ENCODE peak calls at places on chromosome 16, in four cellular contexts. B is psoas muscle, K is omental fat pad, I is dorsolateral prefrontal cortex. A is an unnamed sample.

GRCh38 chr16:57029161-57030160 is 40.1 kb downstream of the NLRC5 start:
- DNase-seq in B (no peak), K (no peak), I (no peak), A (no peak)

GRCh38 chr16:66525396-66526180 is 24.3 kb downstream of the TK2 start:
- DNase-seq in B (no peak), K (no peak), I (no peak), A (no peak)

GRCh38 chr16:25605381-25605780 is 86.4 kb upstream of the HS3ST4 start:
- DNase-seq in B (no peak), K (no peak), I (no peak), A (no peak)

GRCh38 chr16:22373662-22374310 is 633 bp downstream of the CDR2 start:
- DNase-seq in B (peak; percentile 73), K (peak; percentile 29), I (no peak), A (peak; percentile 66)

GRCh38 chr16:85306071-85306792 is 194.0 kb upstream of the CIBAR2 start:
- DNase-seq in B (peak; percentile 96), K (peak; percentile 76), I (peak; percentile 74), A (no peak)

GRCh38 chr16:77951788-77952187 is 70.6 kb upstream of the CLEC3A start:
- DNase-seq in B (no peak), K (no peak), I (no peak), A (no peak)

GRCh38 chr16:21162661-21163151 is 4.2 kb downstream of the LDAF1 start:
- DNase-seq in B (peak; percentile 77), K (no peak), I (no peak), A (no peak)

GRCh38 chr16:65663774-65664173 is 541.9 kb upstream of the CDH11 start:
- DNase-seq in B (no peak), K (no peak), I (no peak), A (no peak)

GRCh38 chr16:515175-515962 is 12.1 kb upstream of the CAPN15 start:
- DNase-seq in B (peak; percentile 42), K (no peak), I (no peak), A (no peak)

GRCh38 chr16:80274576-80275191 is 266.1 kb upstream of the DYNLRB2 start:
- DNase-seq in B (no peak), K (no peak), I (no peak), A (no peak)

GRCh38 chr16:24685539-24686432 is 43.7 kb upstream of the TNRC6A start:
- DNase-seq in B (peak; percentile 72), K (no peak), I (peak; percentile 85), A (peak; percentile 64)

GRCh38 chr16:56247018-56247417 is 55.7 kb downstream of the GNAO1 start:
- DNase-seq in B (no peak), K (no peak), I (no peak), A (no peak)

GRCh38 chr16:65117701-65118448 is 4.0 kb downstream of the CDH11 start:
- DNase-seq in B (peak; percentile 68), K (no peak), I (peak; percentile 83), A (peak; percentile 33)

GRCh38 chr16:878071-878784 is 77.7 kb upstream of the GNG13 start:
- DNase-seq in B (peak; percentile 46), K (no peak), I (no peak), A (no peak)

GRCh38 chr16:79104567-79104966 is 496.0 kb downstream of the MAF start:
- DNase-seq in B (no peak), K (no peak), I (no peak), A (no peak)

GRCh38 chr16:20949660-20950059 is 49.1 kb downstream of the LYRM1 start:
- DNase-seq in B (no peak), K (no peak), I (no peak), A (no peak)

GRCh38 chr16:54937673-54938350 is 7.1 kb downstream of the IRX5 start:
- DNase-seq in B (no peak), K (no peak), I (no peak), A (peak; percentile 45)
- TF ChIP-seq CTCF in B (no peak), K (no peak), I (no peak), A (peak; percentile 62)

GRCh38 chr16:84115919-84116719 is 623 bp downstream of the MBTPS1 start:
- DNase-seq in B (no peak), K (no peak), I (peak; percentile 54), A (no peak)
- TF ChIP-seq CTCF in B (peak; percentile 51), K (no peak), I (no peak), A (no peak)

GRCh38 chr16:10808218-10808617 is 10.4 kb downstream of the TVP23A start:
- DNase-seq in B (no peak), K (no peak), I (no peak), A (no peak)

GRCh38 chr16:10808850-10809249 is 9.7 kb downstream of the TVP23A start:
- DNase-seq in B (no peak), K (no peak), I (no peak), A (no peak)

GRCh38 chr16:10809706-10810105 is 8.9 kb downstream of the TVP23A start:
- DNase-seq in B (no peak), K (no peak), I (no peak), A (no peak)

GRCh38 chr16:10813123-10813455 is 5.5 kb downstream of the TVP23A start:
- DNase-seq in B (no peak), K (no peak), I (no peak), A (no peak)

GRCh38 chr16:10812352-10813122 is 6.1 kb downstream of the TVP23A start:
- DNase-seq in B (no peak), K (no peak), I (no peak), A (no peak)
- TF ChIP-seq CTCF in B (no peak), K (no peak), I (no peak), A (peak; percentile 17)

GRCh38 chr16:68367034-68367433 is 56.2 kb downstream of the PRMT7 start:
- DNase-seq in B (no peak), K (peak; percentile 48), I (no peak), A (no peak)
- TF ChIP-seq CTCF in B (peak; percentile 28), K (no peak), I (peak; percentile 44), A (peak; percentile 50)

DNA sequence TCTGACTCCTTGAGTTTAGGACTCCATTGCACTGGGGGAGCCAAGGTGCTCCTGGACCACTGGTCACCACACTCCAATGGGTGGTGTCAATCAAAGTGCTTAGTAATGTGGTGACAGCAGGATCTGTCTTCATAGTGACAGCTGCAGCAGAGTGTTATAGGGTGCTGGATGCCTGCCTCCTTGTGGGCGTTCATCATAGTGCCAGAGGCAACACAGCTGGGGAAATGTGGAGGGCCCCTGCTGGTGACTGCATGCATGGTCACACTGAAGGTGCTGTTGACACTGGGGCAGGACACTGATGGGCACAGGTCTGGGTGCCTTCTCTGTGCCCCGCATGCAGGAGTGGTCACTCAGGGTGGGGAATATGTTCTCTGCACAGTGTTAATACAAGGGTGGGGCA is 177.5 kb upstream of the CDH8 start:
- DNase-seq in B (no peak), K (no peak), I (no peak), A (no peak)
- TF ChIP-seq CTCF in B (no peak), K (no peak), I (peak; percentile 10), A (peak; percentile 17)

GRCh38 chr16:51532551-51532950 is 381.5 kb upstream of the SALL1 start:
- DNase-seq in B (no peak), K (no peak), I (no peak), A (no peak)
- TF ChIP-seq CTCF in B (no peak), K (no peak), I (no peak), A (no peak)

GRCh38 chr16:10077861-10078260 is 104.4 kb downstream of the GRIN2A start:
- DNase-seq in B (no peak), K (no peak), I (no peak), A (no peak)
- TF ChIP-seq CTCF in B (no peak), K (no peak), I (no peak), A (no peak)

DNA sequence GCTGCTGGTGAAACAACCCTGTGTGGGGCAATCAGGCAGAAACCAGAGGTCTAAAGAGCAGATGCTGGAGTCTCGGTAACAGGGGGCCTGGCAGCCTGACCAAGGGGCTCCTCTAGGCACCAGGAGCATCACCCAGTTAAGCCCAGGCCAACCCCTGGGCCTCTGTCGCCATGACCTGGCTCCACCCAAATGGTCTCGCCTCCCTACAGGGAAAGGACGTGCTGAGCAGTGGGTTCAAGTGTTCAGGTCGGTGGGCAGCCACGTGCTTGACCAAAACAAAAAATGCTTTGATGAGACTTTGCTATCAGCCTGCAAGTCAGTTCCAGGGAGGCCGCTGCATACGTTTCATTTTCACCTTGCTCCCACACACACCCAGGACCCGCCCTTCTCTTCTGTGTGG is 240.3 kb downstream of the ZNF423 start:
- DNase-seq in B (no peak), K (no peak), I (no peak), A (peak; percentile 36)
- TF ChIP-seq CTCF in B (no peak), K (no peak), I (no peak), A (no peak)

DNA sequence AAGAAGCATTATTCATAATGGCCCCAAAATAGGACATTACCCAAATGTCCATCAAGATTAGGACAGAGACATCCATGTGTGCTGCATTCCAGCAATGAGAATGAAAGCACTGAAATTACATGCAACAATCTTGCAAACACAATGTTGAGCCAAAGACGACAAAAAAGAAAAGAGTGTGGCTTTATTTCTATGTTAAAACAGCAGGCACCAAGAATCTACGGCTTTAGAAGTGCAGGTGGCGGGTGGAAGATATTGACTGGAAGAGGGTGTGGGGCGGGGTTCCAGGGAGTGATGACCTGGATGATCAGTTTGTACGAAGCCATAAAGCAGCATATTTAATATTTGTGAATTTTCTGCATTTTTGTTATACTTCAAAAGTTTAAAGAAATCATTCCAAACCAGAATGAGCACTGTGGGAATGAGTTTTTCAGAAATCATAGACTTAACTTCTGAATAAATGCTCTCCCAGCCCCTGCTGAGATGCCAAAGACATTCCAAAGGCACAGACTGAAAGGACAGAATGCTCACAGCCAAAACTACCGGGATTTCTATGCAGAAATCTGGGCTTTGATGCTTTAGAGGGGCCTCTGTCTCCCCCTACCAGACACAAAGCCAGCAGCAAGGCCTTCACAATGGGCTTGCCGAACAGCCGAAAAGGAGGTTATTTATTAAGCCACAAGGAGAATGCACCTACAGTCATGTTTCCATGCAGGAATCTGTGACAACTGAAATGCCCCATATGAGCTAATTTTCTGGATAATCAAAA is 361.6 kb downstream of the GRIN2A start:
- DNase-seq in B (no peak), K (no peak), I (no peak), A (no peak)
- TF ChIP-seq CTCF in B (no peak), K (no peak), I (no peak), A (no peak)

GRCh38 chr16:28553776-28554633 is at the start of gene SGF29:
- DNase-seq in B (peak; percentile 96), K (peak; percentile 74), I (peak; percentile 90), A (peak; percentile 90)
- TF ChIP-seq CTCF in B (peak; percentile 25), K (no peak), I (peak; percentile 28), A (no peak)